ENCODE peak calls at places on chromosome 7, in seven cellular contexts. K, L, U, A, X, F and E are unnamed samples.

GRCh38 chr7:150402671-150403321 is 23.7 kb downstream of the ZNF775 start:
- DNase-seq in K (no peak), L (no peak), U (no peak), A (no peak), X (no peak), F (no peak), E (no peak)

GRCh38 chr7:70596575-70596891 is 535.4 kb upstream of the GALNT17 start:
- DNase-seq in K (no peak), L (no peak), U (no peak), A (no peak), X (no peak), F (no peak), E (no peak)

GRCh38 chr7:14639801-14640200 is 262.8 kb downstream of the DGKB start:
- DNase-seq in K (no peak), L (no peak), U (no peak), A (no peak), X (no peak), F (no peak), E (no peak)

GRCh38 chr7:43674559-43675436 is 54.5 kb downstream of the COA1 start:
- DNase-seq in K (no peak), L (no peak), U (no peak), A (no peak), X (no peak), F (no peak), E (no peak)

GRCh38 chr7:135100856-135101255 is 47.0 kb upstream of the TMEM140 start:
- DNase-seq in K (no peak), L (no peak), U (no peak), A (no peak), X (no peak), F (no peak), E (no peak)

GRCh38 chr7:94679341-94679740 is 23.4 kb upstream of the SGCE start:
- DNase-seq in K (no peak), L (no peak), U (no peak), A (no peak), X (no peak), F (no peak), E (no peak)

GRCh38 chr7:77791336-77791735 is 6.9 kb downstream of the TMEM60 start:
- DNase-seq in K (no peak), L (no peak), U (no peak), A (no peak), X (no peak), F (no peak), E (no peak)

GRCh38 chr7:36277247-36277542 is 112.5 kb upstream of the ANLN start:
- DNase-seq in K (no peak), L (no peak), U (no peak), A (no peak), X (no peak), F (no peak), E (no peak)

GRCh38 chr7:159103382-159104187 is 41.1 kb downstream of the VIPR2 start:
- DNase-seq in K (no peak), L (no peak), U (peak; percentile 10), A (no peak), X (no peak), F (no peak), E (no peak)

GRCh38 chr7:108380527-108380926 is 75.7 kb downstream of the NRCAM start:
- DNase-seq in K (no peak), L (no peak), U (no peak), A (no peak), X (no peak), F (no peak), E (no peak)

GRCh38 chr7:129990403-129991192 is 37.8 kb upstream of the UBE2H start:
- DNase-seq in K (no peak), L (no peak), U (no peak), A (no peak), X (no peak), F (no peak), E (no peak)

GRCh38 chr7:12067156-12067831 is 143.8 kb upstream of the TMEM106B start:
- DNase-seq in K (peak; percentile 18), L (peak; percentile 5), U (peak; percentile 31), A (peak; percentile 30), X (peak; percentile 0), F (peak; percentile 64), E (no peak)

GRCh38 chr7:148303295-148304013 is 287.1 kb upstream of the C7orf33 start:
- DNase-seq in K (no peak), L (no peak), U (peak; percentile 83), A (no peak), X (no peak), F (peak; percentile 1), E (no peak)

GRCh38 chr7:75993689-75994387 is 557 bp downstream of the TMEM120A start:
- DNase-seq in K (peak; percentile 67), L (peak; percentile 90), U (peak; percentile 86), A (no peak), X (no peak), F (peak; percentile 44), E (no peak)

GRCh38 chr7:139940866-139941265 is 111.8 kb downstream of the TBXAS1 start:
- DNase-seq in K (no peak), L (no peak), U (no peak), A (no peak), X (no peak), F (no peak), E (no peak)